ENCODE peak calls at places on chromosomes 1 and 21, in nine cellular contexts. I, K, S, Z, H, Y, V, D and Q are unnamed samples.

GRCh38 chr1:97308131-97308530 is 586.5 kb downstream of the PTBP2 start:
- DNase-seq in I (no peak), K (no peak), S (no peak), Z (no peak), H (no peak), Y (no peak), V (peak; percentile 83), D (peak; percentile 34), Q (no peak)

GRCh38 chr1:48793863-48794262 is 17.2 kb upstream of the BEND5 start:
- DNase-seq in I (no peak), K (no peak), S (no peak), Z (peak; percentile 42), H (no peak), Y (peak; percentile 83), V (no peak), D (no peak), Q (no peak)

GRCh38 chr1:206470692-206471414 is 577 bp downstream of the IKBKE start:
- DNase-seq in I (peak; percentile 51), K (no peak), S (no peak), Z (peak; percentile 48), H (no peak), Y (peak; percentile 54), V (peak; percentile 84), D (no peak), Q (no peak)

GRCh38 chr1:32893198-32894018 is 7.1 kb downstream of the HPCA start:
- DNase-seq in I (peak; percentile 83), K (no peak), S (peak; percentile 61), Z (no peak), H (peak; percentile 39), Y (no peak), V (peak; percentile 14), D (no peak), Q (peak; percentile 48)

GRCh38 chr1:171814692-171815091 is 26.6 kb upstream of the DNM3 start:
- DNase-seq in I (no peak), K (no peak), S (no peak), Z (no peak), H (no peak), Y (no peak), V (peak; percentile 83), D (peak; percentile 49), Q (no peak)

GRCh38 chr1:215133532-215133931 is 51.0 kb downstream of the KCNK2 start:
- DNase-seq in I (no peak), K (no peak), S (no peak), Z (no peak), H (no peak), Y (no peak), V (no peak), D (no peak), Q (no peak)

GRCh38 chr1:212528501-212528900 is 80.1 kb upstream of the ATF3 start:
- DNase-seq in I (no peak), K (no peak), S (no peak), Z (no peak), H (no peak), Y (no peak), V (no peak), D (no peak), Q (no peak)

GRCh38 chr1:153466908-153467307 is 6.5 kb upstream of the S100A7 start:
- DNase-seq in I (no peak), K (no peak), S (no peak), Z (no peak), H (no peak), Y (no peak), V (no peak), D (no peak), Q (no peak)

GRCh38 chr1:213606252-213606820 is 381.4 kb upstream of the PROX1 start:
- DNase-seq in I (no peak), K (no peak), S (no peak), Z (no peak), H (no peak), Y (no peak), V (no peak), D (no peak), Q (no peak)

GRCh38 chr21:37700641-37701202 is 215.5 kb downstream of the KCNJ6 start:
- DNase-seq in I (no peak), K (no peak), S (no peak), Z (no peak), H (peak; percentile 60), Y (peak; percentile 52), V (peak; percentile 87), D (peak; percentile 54), Q (no peak)
- TF ChIP-seq CTCF in I (peak; percentile 40), K (peak; percentile 67), S (peak; percentile 53), Z (no peak), H (peak; percentile 72), Y (peak; percentile 48), V (peak; percentile 83), D (peak; percentile 83), Q (peak; percentile 47)

GRCh38 chr1:28792644-28793121 is 19.3 kb upstream of the OPRD1 start:
- DNase-seq in I (no peak), K (no peak), S (no peak), Z (no peak), H (no peak), Y (no peak), V (no peak), D (no peak), Q (no peak)

GRCh38 chr1:28800324-28800723 is 11.6 kb upstream of the OPRD1 start:
- DNase-seq in I (no peak), K (no peak), S (no peak), Z (no peak), H (no peak), Y (no peak), V (no peak), D (no peak), Q (no peak)

GRCh38 chr1:28801461-28801860 is 10.5 kb upstream of the OPRD1 start:
- DNase-seq in I (no peak), K (no peak), S (no peak), Z (no peak), H (no peak), Y (no peak), V (no peak), D (no peak), Q (no peak)

GRCh38 chr1:28796321-28797213 is 15.4 kb upstream of the OPRD1 start:
- DNase-seq in I (no peak), K (no peak), S (no peak), Z (no peak), H (no peak), Y (no peak), V (no peak), D (no peak), Q (no peak)
- TF ChIP-seq CTCF in I (no peak), K (no peak), S (no peak), Z (no peak), H (no peak), Y (no peak), V (no peak), D (no peak), Q (no peak)

GRCh38 chr1:223133301-223133823 is 9.7 kb downstream of the TLR5 start:
- DNase-seq in I (no peak), K (no peak), S (no peak), Z (no peak), H (no peak), Y (no peak), V (no peak), D (no peak), Q (no peak)
- TF ChIP-seq CTCF in I (no peak), K (no peak), S (no peak), Z (peak; percentile 85), H (no peak), Y (peak; percentile 59), V (no peak), D (no peak), Q (no peak)

DNA sequence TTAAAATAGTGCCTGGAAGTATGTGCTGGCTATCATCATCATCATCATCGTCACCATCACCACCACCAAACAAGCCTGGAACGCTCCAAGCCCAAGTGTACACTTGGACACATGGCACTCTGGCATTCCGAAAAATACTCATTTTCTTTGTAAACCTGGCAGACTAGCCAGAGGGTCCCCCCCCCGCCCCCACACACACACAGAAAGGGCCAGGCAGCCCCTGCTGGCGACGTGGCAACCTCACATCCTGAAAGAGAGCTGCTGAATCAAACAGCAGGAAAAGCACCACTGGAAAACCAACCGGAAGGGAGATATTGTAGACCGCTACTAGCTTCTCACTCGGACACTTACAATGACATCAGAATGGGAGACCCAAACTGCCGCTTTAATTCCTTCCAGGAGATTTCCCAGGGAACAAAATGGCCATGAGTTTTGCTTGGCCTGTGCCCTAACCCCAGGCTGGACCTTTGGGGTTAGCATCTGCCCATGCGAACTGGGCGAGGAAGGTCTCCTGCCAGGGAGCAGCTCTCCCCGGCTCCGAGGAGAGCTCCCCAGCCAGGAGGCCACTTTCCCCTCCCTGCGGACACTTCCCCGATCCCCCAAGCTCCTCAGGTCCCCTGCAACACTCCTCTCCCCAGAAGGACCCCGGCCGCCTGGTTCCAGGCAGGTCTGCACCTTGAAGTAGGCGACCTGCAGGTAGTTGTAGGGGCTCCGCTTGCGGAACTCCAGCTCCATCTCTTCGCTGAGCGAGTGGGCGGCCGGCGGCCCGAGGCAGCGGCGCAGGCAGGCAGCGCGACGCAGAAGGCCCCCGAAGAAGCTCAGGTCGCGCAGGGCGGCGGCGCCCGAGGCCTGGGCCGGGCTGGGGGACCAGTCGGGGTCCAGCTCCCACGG is 751 bp downstream of the P3H1 start:
- DNase-seq in I (peak; percentile 32), K (no peak), S (no peak), Z (no peak), H (peak; percentile 37), Y (peak; percentile 37), V (peak; percentile 83), D (peak; percentile 55), Q (no peak)
- TF ChIP-seq CTCF in I (peak; percentile 20), K (peak; percentile 53), S (peak; percentile 39), Z (no peak), H (peak; percentile 64), Y (no peak), V (peak; percentile 56), D (peak; percentile 59), Q (peak; percentile 35)

GRCh38 chr1:8377382-8377928 is 59.5 kb downstream of the SLC45A1 start:
- DNase-seq in I (no peak), K (no peak), S (no peak), Z (no peak), H (no peak), Y (no peak), V (no peak), D (no peak), Q (no peak)

GRCh38 chr1:8373547-8374270 is 55.8 kb downstream of the SLC45A1 start:
- DNase-seq in I (peak; percentile 57), K (no peak), S (peak; percentile 87), Z (no peak), H (no peak), Y (no peak), V (peak; percentile 89), D (peak; percentile 57), Q (no peak)

GRCh38 chr1:8376358-8376840 is 58.5 kb downstream of the SLC45A1 start:
- DNase-seq in I (no peak), K (no peak), S (no peak), Z (no peak), H (no peak), Y (no peak), V (no peak), D (no peak), Q (no peak)

GRCh38 chr1:8374356-8374755 is 56.4 kb downstream of the SLC45A1 start:
- DNase-seq in I (no peak), K (no peak), S (no peak), Z (no peak), H (no peak), Y (no peak), V (peak; percentile 41), D (no peak), Q (no peak)

GRCh38 chr1:8374812-8375211 is 56.9 kb downstream of the SLC45A1 start:
- DNase-seq in I (peak; percentile 49), K (no peak), S (no peak), Z (no peak), H (no peak), Y (peak; percentile 51), V (peak; percentile 67), D (no peak), Q (no peak)
- TF ChIP-seq CTCF in I (peak; percentile 37), K (peak; percentile 46), S (peak; percentile 52), Z (no peak), H (peak; percentile 55), Y (peak; percentile 32), V (peak; percentile 59), D (peak; percentile 46), Q (no peak)